ENCODE peak calls at places on chromosomes 5 and 9, in ten cellular contexts. E, X, P, Y, T, G, D, Q, C and O are unnamed samples.

GRCh38 chr9:136119259-136120118 is 814 bp upstream of the TMEM250 start:
- DNase-seq in E (peak), C (no peak), X (no peak), Y (peak), G (no peak), Q (no peak), D (no peak), T (peak), P (no peak), O (no peak)

GRCh38 chr9:35254237-35254636 is 92.4 kb downstream of the UNC13B start:
- DNase-seq in Y (no peak), D (no peak), T (no peak), Q (no peak), C (no peak), E (no peak), X (no peak), P (no peak), G (no peak), O (no peak)

GRCh38 chr5:116765441-116765840 is 190.8 kb upstream of the SEMA6A start:
- DNase-seq in T (no peak), D (no peak), Y (peak), Q (no peak), C (no peak), E (no peak), G (peak), P (no peak), X (no peak), O (no peak)

GRCh38 chr9:111542497-111543254 is 17.7 kb downstream of the ZNF483 start:
- DNase-seq in P (no peak), Q (no peak), G (no peak), T (no peak), X (no peak), D (no peak), C (no peak), E (no peak), Y (no peak), O (no peak)

GRCh38 chr9:84759300-84759750 is 89.8 kb downstream of the NTRK2 start:
- DNase-seq in D (no peak), G (no peak), E (no peak), Q (no peak), P (no peak), C (no peak), X (no peak), Y (no peak), T (no peak), O (no peak)

GRCh38 chr9:102922526-102922925 is 72.6 kb upstream of the CYLC2 start:
- DNase-seq in T (no peak), P (no peak), Y (no peak), Q (no peak), G (no peak), D (no peak), C (no peak), E (no peak), X (no peak), O (no peak)

GRCh38 chr9:115837618-115838017 is 316.0 kb upstream of the PAPPA start:
- DNase-seq in C (no peak), Q (no peak), E (no peak), Y (no peak), P (no peak), X (no peak), T (no peak), G (peak), D (no peak), O (no peak)

GRCh38 chr5:129172561-129172960 is 78.0 kb downstream of the ISOC1 start:
- DNase-seq in C (no peak), P (no peak), T (no peak), Q (no peak), D (no peak), X (no peak), Y (peak), E (peak), G (no peak), O (no peak)

GRCh38 chr5:126851441-126852103 is 74.6 kb downstream of the LMNB1 start:
- DNase-seq in X (peak), D (no peak), G (no peak), P (no peak), Y (no peak), Q (no peak), C (no peak), T (peak), E (no peak), O (no peak)

GRCh38 chr9:104810421-104811339 is 46.8 kb downstream of the NIPSNAP3B start:
- DNase-seq in T (no peak), Y (peak), X (no peak), G (peak), C (no peak), D (peak), E (peak), Q (no peak), P (no peak), O (peak)

GRCh38 chr5:132771559-132771998 is 5.5 kb downstream of the SEPTIN8 start:
- DNase-seq in T (peak), X (no peak), P (no peak), Y (peak), G (no peak), Q (no peak), E (peak), C (no peak), D (no peak), O (no peak)

GRCh38 chr5:162323471-162323870 is 255.9 kb downstream of the GABRG2 start:
- DNase-seq in G (no peak), E (no peak), X (no peak), C (no peak), D (no peak), P (no peak), Q (no peak), Y (no peak), T (no peak), O (peak)

GRCh38 chr5:175797521-175798038 is 73.8 kb upstream of the CPLX2 start:
- DNase-seq in D (peak), E (no peak), T (no peak), P (no peak), G (no peak), X (no peak), Q (no peak), Y (no peak), C (no peak), O (peak)

GRCh38 chr5:45695680-45696093 is 493 bp downstream of the HCN1 start:
- DNase-seq in D (no peak), Q (no peak), Y (no peak), C (no peak), E (no peak), P (no peak), X (no peak), T (no peak), G (no peak), O (no peak)